ENCODE peak calls at places on chromosomes 6 and 20, in five cellular contexts. G is lower lobe of right lung, S is cardiac muscle cell, N is tibial nerve, D is left lung. L is an unnamed sample.

GRCh38 chr20:51184289-51184688 is 161.4 kb upstream of the KCNG1 start:
- DNase-seq in S (no peak), N (no peak), D (no peak), G (no peak), L (no peak)

GRCh38 chr6:38170666-38171065 is 351.1 kb downstream of the ZFAND3 start:
- DNase-seq in G (peak), N (no peak), S (no peak), D (no peak), L (no peak)

GRCh38 chr6:99821164-99821563 is 172.9 kb downstream of the MCHR2 start:
- DNase-seq in G (no peak), N (no peak), S (no peak), D (no peak), L (no peak)

GRCh38 chr6:12152023-12152960 is 137.9 kb upstream of the EDN1 start:
- DNase-seq in S (no peak), D (no peak), G (no peak), N (no peak), L (no peak)

GRCh38 chr6:85403331-85404015 is 46.4 kb upstream of the NT5E start:
- DNase-seq in G (no peak), S (peak), N (no peak), D (no peak), L (no peak)

GRCh38 chr6:37862415-37862814 is 42.9 kb downstream of the ZFAND3 start:
- DNase-seq in D (no peak), G (no peak), S (no peak), N (no peak), L (no peak)

GRCh38 chr20:3082306-3082951 is 2.1 kb downstream of the AVP start:
- DNase-seq in S (peak), G (no peak), N (no peak), D (peak), L (no peak)

GRCh38 chr20:63739129-63740069 is at the start of gene SLC2A4RG:
- DNase-seq in G (peak), D (peak), S (peak), N (peak), L (peak)

GRCh38 chr6:87807423-87807978 is 105.5 kb upstream of the AKIRIN2 start:
- DNase-seq in N (no peak), D (no peak), G (no peak), S (no peak), L (no peak)

GRCh38 chr6:124269733-124270132 is 466.1 kb downstream of the NKAIN2 start:
- DNase-seq in G (no peak), N (no peak), S (no peak), D (no peak), L (no peak)

GRCh38 chr6:109894181-109894580 is 83.9 kb upstream of the GPR6 start:
- DNase-seq in N (no peak), D (no peak), S (no peak), G (no peak), L (no peak)

GRCh38 chr6:111087871-111088667 is 766 bp downstream of the SLC16A10 start:
- DNase-seq in D (peak), S (peak), N (no peak), G (peak), L (no peak)

GRCh38 chr6:118350881-118351430 is 197.1 kb upstream of the PLN start:
- DNase-seq in N (no peak), D (no peak), G (no peak), S (no peak), L (no peak)

GRCh38 chr6:113927001-113927400 is 43.9 kb downstream of the HDAC2 start:
- DNase-seq in N (no peak), S (no peak), G (no peak), D (no peak), L (no peak)

GRCh38 chr6:40426341-40427066 is 160.7 kb downstream of the LRFN2 start:
- DNase-seq in G (no peak), N (no peak), S (no peak), D (no peak), L (no peak)

GRCh38 chr20:45880988-45881788 is at the start of gene ZSWIM1:
- DNase-seq in S (peak), D (peak), N (peak), G (peak), L (peak)

GRCh38 chr6:96787846-96788580 is 49.3 kb downstream of the GPR63 start:
- DNase-seq in N (no peak), S (no peak), D (no peak), G (no peak), L (no peak)

GRCh38 chr6:80304014-80304413 is 197.5 kb downstream of the BCKDHB start:
- DNase-seq in G (no peak), N (no peak), D (no peak), S (peak), L (no peak)

GRCh38 chr6:154887051-154887450 is 108.1 kb upstream of the TIAM2 start:
- DNase-seq in S (no peak), G (no peak), N (no peak), D (no peak), L (no peak)

GRCh38 chr6:150144294-150144868 is 1.5 kb downstream of the PPP1R14C start:
- DNase-seq in S (no peak), N (no peak), G (no peak), D (no peak), L (no peak)

GRCh38 chr6:144585217-144585814 is 300.2 kb downstream of the UTRN start:
- DNase-seq in D (no peak), S (peak), N (no peak), G (no peak), L (no peak)

GRCh38 chr6:132937466-132937906 is 123.1 kb downstream of the RPS12 start:
- DNase-seq in N (no peak), D (no peak), G (no peak), S (peak), L (no peak)

GRCh38 chr20:41300906-41301305 is 16.6 kb downstream of the ZHX3 start:
- DNase-seq in D (no peak), G (no peak), S (no peak), N (no peak), L (no peak)

GRCh38 chr6:125197795-125198269 is 44.3 kb downstream of the TPD52L1 start:
- DNase-seq in D (no peak), G (peak), N (peak), S (peak), L (no peak)

GRCh38 chr6:11315743-11316437 is 83.4 kb upstream of the NEDD9 start:
- DNase-seq in D (no peak), N (no peak), G (no peak), S (peak), L (no peak)

GRCh38 chr6:40249935-40250334 is 315.7 kb upstream of the MOCS1 start:
- DNase-seq in D (no peak), G (no peak), N (no peak), S (no peak), L (no peak)

GRCh38 chr6:139751179-139751578 is 376.7 kb upstream of the CITED2 start:
- DNase-seq in G (no peak), D (no peak), N (no peak), S (no peak), L (no peak)

GRCh38 chr6:134132494-134133141 is 80.2 kb upstream of the SLC2A12 start:
- DNase-seq in N (no peak), D (no peak), G (no peak), S (peak), L (no peak)

GRCh38 chr6:36368921-36369880 is 18.3 kb downstream of the ETV7 start:
- DNase-seq in G (peak), S (peak), N (no peak), D (no peak), L (peak)

GRCh38 chr6:135180458-135181332 is at the start of gene MYB:
- DNase-seq in S (peak), G (peak), N (no peak), D (peak), L (peak)

GRCh38 chr6:102127253-102127652 is 733.7 kb downstream of the GRIK2 start:
- DNase-seq in S (no peak), N (no peak), G (no peak), D (no peak), L (no peak)

GRCh38 chr6:147873826-147874225 is 365.3 kb downstream of the SAMD5 start:
- DNase-seq in S (no peak), D (no peak), N (no peak), G (no peak), L (no peak)

GRCh38 chr6:99739526-99739925 is 132.9 kb downstream of the PRDM13 start:
- DNase-seq in G (no peak), N (no peak), D (no peak), S (no peak), L (no peak)

GRCh38 chr6:166989427-166990034 is 9.7 kb upstream of the CEP43 start:
- DNase-seq in G (no peak), D (no peak), S (peak), N (no peak), L (no peak)

GRCh38 chr20:37992802-37993538 is 40.3 kb downstream of the TTI1 start:
- DNase-seq in D (no peak), S (peak), G (peak), N (no peak), L (no peak)

GRCh38 chr20:48052492-48052870 is 267.2 kb upstream of the SULF2 start:
- DNase-seq in G (no peak), N (no peak), D (no peak), S (peak), L (no peak)

GRCh38 chr20:51368461-51369211 is 173.9 kb downstream of the NFATC2 start:
- DNase-seq in N (no peak), G (no peak), D (no peak), S (no peak), L (peak)

GRCh38 chr6:125940691-125941090 is 15.9 kb upstream of the HINT3 start:
- DNase-seq in N (no peak), S (peak), D (no peak), G (no peak), L (no peak)

GRCh38 chr20:3193806-3194616 is 10.5 kb downstream of the DDRGK1 start:
- DNase-seq in N (no peak), G (peak), D (peak), S (no peak), L (peak)

GRCh38 chr6:1363729-1364572 is 25.4 kb upstream of the FOXF2 start:
- DNase-seq in S (peak), N (no peak), G (no peak), D (no peak), L (no peak)
- TF ChIP-seq CTCF in S (peak), N (no peak), G (peak), D (no peak), L (no peak)

DNA sequence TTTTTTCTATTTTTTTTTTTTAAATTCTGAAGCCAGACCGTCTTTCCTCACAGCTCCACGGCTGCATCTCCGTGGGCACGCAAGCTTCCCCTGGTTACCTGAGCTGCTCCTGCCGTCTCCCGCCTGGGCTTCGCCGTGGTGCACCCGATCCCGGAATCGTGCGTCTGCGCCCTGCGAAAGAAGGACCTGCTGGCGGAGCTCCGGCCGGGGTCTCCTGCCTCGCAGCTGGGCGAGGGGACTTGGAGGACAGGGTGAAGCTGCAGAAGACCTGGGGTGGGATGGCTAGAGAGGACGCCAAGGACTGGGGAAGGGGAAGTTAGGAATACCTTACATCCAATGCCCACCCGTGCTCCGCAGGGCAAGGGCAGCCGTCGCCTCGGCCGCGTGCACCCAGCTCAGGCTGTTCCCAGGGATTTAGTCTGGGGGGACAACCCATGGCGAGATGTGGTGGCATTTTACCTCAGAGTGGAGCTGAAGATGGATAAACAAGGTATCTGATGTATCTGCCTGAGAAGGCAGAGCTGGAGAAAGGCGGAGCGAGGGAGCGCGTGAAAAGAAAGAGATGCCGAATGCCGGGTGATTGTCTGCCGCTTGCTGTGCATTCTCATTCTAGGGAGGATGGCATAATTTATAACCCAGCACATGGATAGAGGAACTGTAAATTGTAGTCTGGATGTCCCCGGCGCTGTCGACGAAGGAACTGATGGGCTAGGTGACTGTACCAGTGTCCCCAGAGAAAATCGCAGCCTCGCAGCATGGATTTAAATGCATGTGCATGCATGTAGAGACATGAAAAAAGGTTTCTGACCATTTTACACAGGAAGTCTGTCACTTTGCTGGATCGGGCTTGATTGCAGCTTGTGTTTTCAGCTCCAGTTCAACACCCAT is 150.0 kb downstream of the PRL start:
- DNase-seq in D (peak), S (peak), N (no peak), G (peak), L (no peak)
- H3K4me3 ChIP-seq in D (no peak), S (no peak), N (peak), G (peak), L (no peak)

GRCh38 chr20:17589161-17589834 is 19.4 kb downstream of the DSTN start:
- DNase-seq in G (no peak), N (no peak), S (no peak), D (no peak), L (no peak)

GRCh38 chr20:17587831-17588230 is 18.0 kb downstream of the DSTN start:
- DNase-seq in G (no peak), D (no peak), S (no peak), N (no peak), L (no peak)

GRCh38 chr20:17587148-17587547 is 17.3 kb downstream of the DSTN start:
- DNase-seq in S (no peak), G (no peak), D (no peak), N (no peak), L (no peak)

GRCh38 chr20:17593902-17594301 is 24.0 kb downstream of the DSTN start:
- DNase-seq in G (no peak), N (no peak), S (no peak), D (no peak), L (no peak)

GRCh38 chr20:17590245-17590644 is 20.4 kb downstream of the DSTN start:
- DNase-seq in D (no peak), S (no peak), N (no peak), G (no peak), L (no peak)
- H3K27ac ChIP-seq in D (no peak), S (peak), N (no peak), G (peak), L (no peak)

GRCh38 chr20:31522756-31523155 is 8.5 kb downstream of the HM13 start:
- DNase-seq in N (no peak), D (no peak), G (no peak), S (no peak), L (no peak)

GRCh38 chr20:31527266-31527665 is 13.0 kb downstream of the HM13 start:
- DNase-seq in S (no peak), D (no peak), G (no peak), N (no peak), L (no peak)

GRCh38 chr20:31523361-31524283 is 9.4 kb downstream of the HM13 start:
- DNase-seq in D (no peak), G (peak), N (no peak), S (peak), L (no peak)
- TF ChIP-seq CTCF in D (no peak), G (no peak), N (no peak), S (no peak), L (no peak)

GRCh38 chr20:57685134-57685851 is 24.5 kb downstream of the PMEPA1 start:
- DNase-seq in D (no peak), S (peak), N (no peak), G (no peak), L (no peak)

GRCh38 chr20:57688295-57688694 is 21.5 kb downstream of the PMEPA1 start:
- DNase-seq in N (no peak), G (no peak), S (no peak), D (no peak), L (no peak)

GRCh38 chr20:57688864-57689263 is 21.0 kb downstream of the PMEPA1 start:
- DNase-seq in D (no peak), N (no peak), S (no peak), G (no peak), L (no peak)

GRCh38 chr20:57689745-57690481 is 19.9 kb downstream of the PMEPA1 start:
- DNase-seq in G (no peak), N (no peak), D (no peak), S (no peak), L (no peak)

DNA sequence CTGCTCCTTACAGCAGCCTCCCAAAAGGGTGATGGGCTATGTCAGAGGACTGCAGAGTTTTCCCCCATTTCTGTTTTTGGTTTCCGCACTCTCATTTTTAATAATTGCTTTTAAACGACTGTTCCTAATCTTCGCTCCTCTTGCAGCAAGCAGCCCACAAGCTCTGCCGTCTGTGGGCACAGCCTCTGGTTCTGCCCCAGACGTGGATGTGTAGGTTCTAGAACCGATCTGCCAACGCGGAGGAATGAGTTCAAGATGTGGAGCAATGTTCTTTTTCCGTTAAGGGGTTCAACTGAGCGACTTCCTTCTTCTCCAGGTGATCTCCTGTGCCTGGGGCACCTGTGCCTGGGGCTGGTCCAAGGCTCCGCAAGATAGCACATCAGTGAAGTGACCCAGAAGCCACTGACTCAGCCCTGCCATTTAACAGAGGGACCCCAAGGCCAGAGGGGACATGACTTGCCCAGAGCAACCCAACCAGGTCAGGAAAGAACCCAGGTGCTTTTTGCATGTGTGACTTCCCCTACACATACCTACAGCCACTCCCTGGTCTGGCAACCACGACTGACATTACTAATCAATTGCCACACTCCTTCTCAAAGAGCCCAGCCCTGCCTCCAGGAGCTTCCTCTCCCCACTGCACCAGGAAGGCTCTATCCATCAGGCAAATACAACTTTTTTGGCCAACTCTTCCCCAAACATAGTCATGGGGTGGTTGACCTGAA is 22.7 kb downstream of the PMEPA1 start:
- DNase-seq in S (no peak), N (no peak), G (no peak), D (no peak), L (no peak)
- H3K4me3 ChIP-seq in S (no peak), N (no peak), G (no peak), D (no peak), L (no peak)

GRCh38 chr6:104118274-104118673 is 741.4 kb downstream of the HACE1 start:
- DNase-seq in S (peak), G (no peak), D (no peak), N (no peak), L (no peak)
- H3K27ac ChIP-seq in S (no peak), G (no peak), D (no peak), N (no peak), L (no peak)

DNA sequence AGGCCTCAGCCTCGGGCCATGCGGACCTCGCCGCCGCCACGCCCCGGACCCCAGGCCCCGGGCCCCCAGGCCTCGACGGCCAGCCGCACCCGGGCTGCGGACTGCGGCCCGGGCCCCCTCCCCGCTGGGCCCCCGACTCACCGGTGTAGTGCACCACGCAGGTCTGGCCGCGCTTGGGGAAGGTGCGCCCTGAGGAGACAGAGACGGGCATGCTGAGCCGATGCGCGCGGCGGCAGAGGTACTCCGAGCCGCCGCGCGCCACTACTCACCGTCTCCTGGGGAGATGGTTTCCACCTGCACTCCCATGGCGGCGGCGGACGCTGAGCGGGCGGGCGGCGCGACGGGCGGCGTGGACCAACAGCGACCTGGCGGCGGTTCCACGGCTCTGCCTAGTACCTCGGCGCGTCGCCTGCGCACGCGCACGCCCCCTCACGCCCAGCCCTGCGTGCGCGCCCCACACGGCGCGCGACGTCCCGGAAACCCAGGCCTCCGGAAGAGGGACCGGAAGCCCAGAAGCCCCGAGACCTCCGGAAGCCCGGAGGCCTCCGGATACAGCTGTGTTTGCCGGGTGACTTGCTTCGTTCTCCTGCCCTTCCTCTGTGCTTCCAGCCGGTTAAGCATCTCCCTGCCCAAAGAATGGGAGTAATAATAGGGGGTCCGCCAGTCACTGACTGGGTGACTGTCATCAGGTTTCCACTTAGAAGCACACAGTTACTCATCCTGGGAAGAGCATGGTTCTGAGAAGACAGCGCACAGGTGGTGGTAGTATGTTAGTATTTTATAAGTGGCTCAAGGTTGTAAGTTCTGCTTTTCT is at the start of gene FKBP1A:
- DNase-seq in N (peak), S (peak), G (peak), D (peak), L (peak)
- TF ChIP-seq CTCF in N (no peak), S (no peak), G (peak), D (peak), L (peak)

DNA sequence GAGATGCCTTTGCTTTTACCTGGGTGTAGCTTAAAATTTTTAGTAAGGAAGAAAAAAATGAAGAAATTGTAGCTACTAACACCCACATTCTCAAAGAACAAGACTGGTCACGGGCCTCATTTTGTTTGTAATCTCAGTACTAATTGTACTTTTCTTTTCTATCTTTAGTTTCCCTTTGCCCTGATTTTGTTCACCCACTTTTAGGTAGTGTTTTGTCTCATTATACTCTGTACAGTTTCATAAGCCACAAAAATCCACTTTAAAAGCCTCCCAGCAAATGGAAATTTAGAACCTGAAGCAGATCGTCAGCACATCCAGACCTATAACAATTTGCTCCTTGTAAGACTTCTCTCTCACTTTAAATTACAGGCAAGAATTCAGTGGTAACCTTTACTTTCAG is 43.3 kb downstream of the TP53INP2 start:
- DNase-seq in G (no peak), D (no peak), S (no peak), N (no peak), L (no peak)
- H3K4me3 ChIP-seq in G (no peak), D (no peak), S (no peak), N (no peak), L (no peak)